ENCODE peak calls at places on chromosome 11, in eight cellular contexts. S is HCT116, F is endodermal cell, W is tibial nerve, B is left ventricle myocardium inferior, P is lower lobe of right lung, A is GM23338, I is stomach. U is an unnamed sample.

GRCh38 chr11:6608011-6608410 is 4.0 kb downstream of the TAF10 start:
- DNase-seq in S (no peak), B (no peak), W (no peak), F (peak; percentile 34), I (no peak), P (no peak), A (no peak), U (no peak)

GRCh38 chr11:9208726-9209501 is 56.2 kb downstream of the DENND5A start:
- DNase-seq in F (no peak), S (no peak), A (no peak), P (no peak), W (no peak), I (no peak), B (no peak), U (no peak)

GRCh38 chr11:133740928-133741327 is 104.4 kb downstream of the SPATA19 start:
- DNase-seq in P (no peak), I (no peak), B (no peak), S (no peak), F (no peak), A (peak; percentile 17), W (no peak), U (no peak)

GRCh38 chr11:19910931-19911330 is 198.3 kb downstream of the NAV2 start:
- DNase-seq in W (no peak), S (no peak), F (no peak), A (no peak), P (no peak), I (no peak), B (no peak), U (no peak)

GRCh38 chr11:79253280-79253679 is 187.6 kb downstream of the TENM4 start:
- DNase-seq in W (no peak), A (no peak), B (no peak), P (no peak), I (no peak), S (no peak), F (no peak), U (no peak)

GRCh38 chr11:30853470-30853869 is 267.3 kb upstream of the MPPED2 start:
- DNase-seq in P (no peak), B (no peak), A (no peak), S (no peak), F (no peak), I (no peak), W (no peak), U (no peak)

GRCh38 chr11:26187639-26188038 is 144.3 kb upstream of the ANO3 start:
- DNase-seq in I (no peak), S (no peak), A (no peak), P (no peak), W (no peak), B (no peak), F (no peak), U (peak; percentile 40)

GRCh38 chr11:64885367-64886286 is 7.2 kb upstream of the EHD1 start:
- DNase-seq in F (no peak), S (no peak), I (no peak), A (no peak), B (no peak), W (no peak), P (no peak), U (no peak)

GRCh38 chr11:125063429-125064043 is 431 bp downstream of the SLC37A2 start:
- DNase-seq in S (no peak), B (no peak), W (no peak), A (peak; percentile 74), I (peak; percentile 24), F (peak; percentile 79), P (peak; percentile 37), U (no peak)

GRCh38 chr11:11588890-11589289 is 32.9 kb downstream of the GALNT18 start:
- DNase-seq in B (no peak), W (no peak), S (no peak), I (no peak), F (peak; percentile 45), A (no peak), P (no peak), U (no peak)

GRCh38 chr11:95577716-95578460 is 211.7 kb downstream of the FAM76B start:
- DNase-seq in P (no peak), A (no peak), S (no peak), W (no peak), B (no peak), I (no peak), F (no peak), U (no peak)

GRCh38 chr11:86977441-86978050 is 22.4 kb upstream of the FZD4 start:
- DNase-seq in W (peak; percentile 56), P (no peak), I (no peak), A (no peak), F (no peak), S (no peak), B (no peak), U (peak; percentile 77)

DNA sequence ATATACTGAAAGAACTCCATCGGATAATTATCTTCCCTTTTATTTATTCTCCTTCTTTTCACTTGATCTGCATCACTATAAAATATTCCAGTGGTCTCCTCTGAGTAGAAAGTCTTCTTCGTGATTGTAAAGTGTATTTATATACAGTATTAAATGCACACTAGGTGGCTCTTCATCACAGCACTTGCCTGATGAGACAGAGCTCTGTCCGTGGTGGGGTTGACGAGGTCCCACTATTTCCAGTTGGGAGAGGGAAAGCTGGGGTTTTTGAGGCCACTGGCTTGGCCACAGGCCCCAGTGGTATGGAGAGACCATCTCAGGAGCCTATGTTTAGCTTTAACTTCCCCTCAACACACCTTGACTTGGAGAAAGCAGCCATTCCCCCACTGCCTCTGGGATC is 31.6 kb upstream of the ZBTB16 start:
- DNase-seq in I (no peak), W (no peak), A (no peak), P (no peak), B (no peak), F (no peak), S (no peak), U (no peak)
- TF ChIP-seq CTCF in I (no peak), W (no peak), A (peak; percentile 18), P (no peak), B (peak; percentile 43), F (peak; percentile 27), S (no peak), U (no peak)

DNA sequence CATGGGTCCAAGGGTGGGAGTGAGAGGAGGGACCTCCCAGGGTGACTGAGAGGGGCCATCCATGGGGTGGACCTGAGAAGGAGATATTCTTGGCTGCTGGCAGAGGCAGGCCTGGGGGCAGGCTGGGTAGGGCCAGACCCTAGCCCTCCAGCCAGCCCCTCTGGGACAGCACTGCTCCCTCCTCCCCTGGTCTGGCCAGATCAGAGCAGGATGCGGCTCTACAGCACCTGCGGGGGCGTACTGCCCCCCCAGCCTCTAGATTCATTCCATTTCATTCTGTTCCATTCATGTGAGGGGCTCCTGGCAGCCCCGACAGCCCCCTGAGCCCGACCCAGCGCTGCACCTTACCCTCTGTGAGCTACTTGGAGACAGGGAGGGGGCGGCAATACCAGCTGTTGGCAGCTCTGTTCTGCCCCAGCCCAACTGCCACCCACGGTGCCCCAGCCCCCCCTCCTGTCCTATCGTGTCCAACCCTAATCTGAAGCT is 34.3 kb upstream of the MYRF start:
- DNase-seq in P (no peak), I (no peak), S (no peak), W (no peak), B (no peak), A (no peak), F (peak; percentile 59), U (no peak)
- H3K27ac ChIP-seq in P (peak overlapping the region; percentile 56), I (peak overlapping the region; percentile 52), S (no peak overlapping the region), W (peak overlapping the region; percentile 32), B (peak overlapping the region; percentile 62), A (no peak overlapping the region), F (peak overlapping the region; percentile 25), U (no peak overlapping the region)

DNA sequence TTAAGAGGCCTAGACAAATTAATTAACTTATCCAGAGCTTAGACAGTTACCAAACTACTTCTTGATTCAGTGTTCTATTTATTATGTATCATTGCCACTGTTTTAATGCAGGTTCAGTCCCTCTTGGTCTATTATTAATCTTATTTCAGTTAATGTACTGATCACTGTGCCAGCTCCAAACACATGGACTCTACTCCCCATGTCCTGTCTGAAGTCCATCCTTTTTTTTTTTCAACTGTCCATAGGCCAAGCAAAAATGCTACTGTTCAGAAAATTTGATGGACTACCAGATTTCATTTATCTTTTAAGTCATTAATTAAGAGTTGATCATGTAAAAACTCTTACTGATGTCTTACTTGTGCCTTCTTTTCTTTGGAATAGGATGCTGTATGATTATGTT is 11.9 kb downstream of the POLD3 start:
- DNase-seq in W (no peak), F (no peak), B (no peak), A (no peak), I (no peak), P (no peak), S (no peak), U (no peak)
- H3K4me3 ChIP-seq in W (no peak overlapping the region), F (no peak overlapping the region), B (no peak overlapping the region), A (no peak overlapping the region), I (no peak overlapping the region), P (no peak overlapping the region), S (no peak overlapping the region), U (no peak overlapping the region)

GRCh38 chr11:103110406-103110805 is 1.2 kb downstream of the DYNC2H1 start:
- DNase-seq in A (no peak), F (no peak), S (no peak), I (no peak), B (no peak), W (no peak), P (no peak), U (no peak)
- TF ChIP-seq CTCF in A (no peak), F (no peak), S (no peak), I (no peak), B (no peak), W (no peak), P (peak; percentile 18), U (peak; percentile 7)

GRCh38 chr11:110355011-110355744 is 58.8 kb upstream of the RDX start:
- DNase-seq in P (no peak), W (no peak), I (no peak), S (no peak), A (peak; percentile 25), F (peak; percentile 63), B (no peak), U (no peak)

GRCh38 chr11:110347660-110348059 is 51.2 kb upstream of the RDX start:
- DNase-seq in B (no peak), F (no peak), I (no peak), W (no peak), P (no peak), A (no peak), S (no peak), U (no peak)

GRCh38 chr11:110345756-110346155 is 49.3 kb upstream of the RDX start:
- DNase-seq in W (no peak), B (no peak), S (no peak), F (no peak), I (no peak), P (no peak), A (no peak), U (no peak)

GRCh38 chr11:110349109-110349996 is 52.9 kb upstream of the RDX start:
- DNase-seq in F (no peak), P (no peak), W (no peak), S (no peak), A (no peak), B (no peak), I (no peak), U (no peak)
- H3K27ac ChIP-seq in F (no peak overlapping the region), P (no peak overlapping the region), W (peak overlapping the region; percentile 1), S (no peak overlapping the region), A (no peak overlapping the region), B (peak overlapping the region; percentile 39), I (no peak overlapping the region), U (no peak overlapping the region)

GRCh38 chr11:80778432-80778831 is 1337.6 kb upstream of the TENM4 start:
- DNase-seq in A (no peak), B (no peak), I (no peak), F (no peak), S (no peak), P (no peak), W (no peak), U (no peak)
- H3K4me3 ChIP-seq in A (no peak overlapping the region), B (no peak overlapping the region), I (no peak overlapping the region), F (no peak overlapping the region), S (no peak overlapping the region), P (no peak overlapping the region), W (no peak overlapping the region), U (no peak overlapping the region)